ENCODE peak calls at places on chromosomes 5 and 9, in nine cellular contexts. Z is naive thymus-derived CD4-positive, alpha-beta T cell; J is heart left ventricle; P is uterus; E is aorta; N is MM.1S; O is cardiac muscle cell; S is Peyer's patch; I is PC-3. X is an unnamed sample.

GRCh38 chr9:131397100-131397790 is 3.4 kb downstream of the PRRC2B start:
- DNase-seq in N (no peak), Z (no peak), E (peak), S (no peak), P (no peak), I (peak), O (peak), J (no peak), X (no peak)

GRCh38 chr9:129285979-129286772 is 108.1 kb upstream of the IER5L start:
- DNase-seq in P (peak), J (no peak), S (peak), N (no peak), O (no peak), Z (no peak), E (no peak), I (no peak), X (peak)

GRCh38 chr9:15837079-15837679 is 284.3 kb downstream of the CCDC171 start:
- DNase-seq in E (no peak), J (no peak), S (peak), N (peak), P (no peak), I (peak), O (peak), Z (peak), X (no peak)

GRCh38 chr9:82206946-82207345 is 218.4 kb downstream of the SPATA31D1 start:
- DNase-seq in E (no peak), O (no peak), P (no peak), S (no peak), J (no peak), I (no peak), N (no peak), Z (no peak), X (no peak)

GRCh38 chr9:79257215-79257614 is 314.6 kb upstream of the TLE4 start:
- DNase-seq in E (no peak), Z (no peak), J (no peak), N (no peak), S (no peak), I (no peak), P (no peak), O (no peak), X (no peak)

GRCh38 chr9:24479266-24479665 is 66.4 kb downstream of the IZUMO3 start:
- DNase-seq in N (no peak), J (no peak), E (no peak), P (no peak), O (no peak), Z (no peak), I (no peak), S (no peak), X (no peak)

GRCh38 chr9:83472764-83473163 is 65.4 kb downstream of the FRMD3 start:
- DNase-seq in S (no peak), Z (no peak), E (no peak), O (no peak), N (no peak), J (no peak), P (no peak), I (no peak), X (no peak)

GRCh38 chr5:15834596-15835245 is 334.7 kb downstream of the FBXL7 start:
- DNase-seq in O (no peak), J (no peak), Z (no peak), P (no peak), I (peak), E (no peak), S (no peak), N (peak), X (no peak)

GRCh38 chr9:137031904-137032639 is at the start of gene FUT7:
- DNase-seq in O (no peak), J (no peak), P (no peak), E (no peak), N (no peak), Z (no peak), I (no peak), S (no peak), X (no peak)

GRCh38 chr5:96050273-96050880 is 88.7 kb upstream of the ELL2 start:
- DNase-seq in I (no peak), Z (no peak), S (no peak), P (no peak), E (no peak), J (no peak), N (no peak), O (no peak), X (no peak)

GRCh38 chr5:141680751-141681201 is 1.3 kb downstream of the ARAP3 start:
- DNase-seq in Z (no peak), O (no peak), J (peak), S (no peak), E (no peak), N (no peak), P (no peak), I (peak), X (no peak)

GRCh38 chr9:136399176-136400037 is 563 bp downstream of the SNAPC4 start:
- DNase-seq in J (no peak), E (no peak), Z (no peak), P (no peak), S (no peak), O (peak), N (peak), I (peak), X (no peak)

GRCh38 chr5:172886974-172887491 is 53.0 kb downstream of the ERGIC1 start:
- DNase-seq in N (no peak), I (no peak), J (peak), O (no peak), P (peak), Z (no peak), E (peak), S (peak), X (peak)

GRCh38 chr9:99807276-99807852 is 14.3 kb upstream of the NR4A3 start:
- DNase-seq in S (peak), N (peak), P (peak), I (peak), J (peak), E (peak), Z (peak), O (peak), X (no peak)

GRCh38 chr9:88259041-88259440 is 120.8 kb upstream of the SPATA31C2 start:
- DNase-seq in S (no peak), P (no peak), N (no peak), I (no peak), J (no peak), O (no peak), Z (no peak), E (no peak), X (no peak)

GRCh38 chr9:93301291-93301811 is 117.4 kb downstream of the WNK2 start:
- DNase-seq in P (peak), E (peak), N (no peak), Z (no peak), S (peak), J (no peak), O (no peak), I (no peak), X (no peak)

GRCh38 chr9:4662989-4663792 is 1.1 kb downstream of the PLPP6 start:
- DNase-seq in O (no peak), I (peak), Z (peak), E (no peak), J (no peak), N (no peak), P (no peak), S (peak), X (no peak)

GRCh38 chr5:176621661-176622079 is 8.7 kb downstream of the SNCB start:
- DNase-seq in S (no peak), I (no peak), J (no peak), P (no peak), O (peak), Z (no peak), E (no peak), N (no peak), X (peak)

GRCh38 chr5:132501961-132502931 is 11.7 kb upstream of the IRF1 start:
- DNase-seq in I (no peak), Z (no peak), P (no peak), O (no peak), S (peak), J (peak), E (no peak), N (no peak), X (no peak)

GRCh38 chr5:90621848-90622247 is 63.3 kb downstream of the ADGRV1 start:
- DNase-seq in E (no peak), J (no peak), I (no peak), S (no peak), P (no peak), O (no peak), N (peak), Z (no peak), X (no peak)

GRCh38 chr5:152560508-152561137 is 155.5 kb upstream of the NMUR2 start:
- DNase-seq in N (peak), E (peak), S (peak), J (peak), O (peak), P (peak), Z (no peak), I (peak), X (no peak)

GRCh38 chr5:173778784-173779304 is 109.3 kb upstream of the CPEB4 start:
- DNase-seq in J (no peak), I (no peak), N (no peak), O (no peak), E (no peak), S (no peak), Z (no peak), P (no peak), X (no peak)

GRCh38 chr9:137697832-137698231 is 79.0 kb downstream of the EHMT1 start:
- DNase-seq in I (no peak), O (no peak), Z (no peak), P (no peak), E (no peak), S (no peak), J (no peak), N (no peak), X (no peak)

GRCh38 chr5:160363122-160363521 is 7.3 kb downstream of the C1QTNF2 start:
- DNase-seq in Z (no peak), S (no peak), P (no peak), E (no peak), I (no peak), N (no peak), J (no peak), O (peak), X (no peak)

GRCh38 chr9:129027685-129028191 is 393 bp downstream of the SH3GLB2 start:
- DNase-seq in I (peak), O (no peak), Z (no peak), S (peak), E (peak), P (no peak), J (peak), N (peak), X (no peak)

GRCh38 chr5:133285583-133286021 is 233.8 kb downstream of the HSPA4 start:
- DNase-seq in P (no peak), I (peak), N (peak), O (no peak), Z (no peak), E (no peak), J (peak), S (peak), X (peak)

GRCh38 chr5:133736512-133736911 is 124.2 kb upstream of the FSTL4 start:
- DNase-seq in J (no peak), I (no peak), N (no peak), O (no peak), E (no peak), Z (no peak), S (no peak), P (no peak), X (no peak)

GRCh38 chr5:38783011-38783551 is 62.7 kb upstream of the OSMR start:
- DNase-seq in J (no peak), I (peak), P (no peak), Z (no peak), S (no peak), N (no peak), E (no peak), O (no peak), X (peak)

GRCh38 chr5:102860035-102860434 is 104.9 kb downstream of the PAM start:
- DNase-seq in E (no peak), N (no peak), I (no peak), J (no peak), P (no peak), S (no peak), Z (no peak), O (no peak), X (no peak)

GRCh38 chr9:6029581-6029980 is 14.2 kb upstream of the RANBP6 start:
- DNase-seq in Z (no peak), E (no peak), S (no peak), J (no peak), P (no peak), I (no peak), N (no peak), O (no peak), X (no peak)

GRCh38 chr5:111107371-111107770 is 15.2 kb downstream of the WDR36 start:
- DNase-seq in O (no peak), P (no peak), E (no peak), J (no peak), Z (no peak), I (no peak), S (no peak), N (no peak), X (no peak)

GRCh38 chr9:13281356-13282016 is 2.0 kb upstream of the MPDZ start:
- DNase-seq in E (no peak), N (no peak), J (no peak), S (no peak), I (no peak), O (peak), P (no peak), Z (no peak), X (no peak)

GRCh38 chr9:129237804-129238203 is 59.7 kb upstream of the IER5L start:
- DNase-seq in N (no peak), P (no peak), S (no peak), E (no peak), Z (no peak), J (peak), O (no peak), I (no peak), X (no peak)

GRCh38 chr5:126811515-126812198 is 34.7 kb downstream of the LMNB1 start:
- DNase-seq in O (no peak), E (no peak), P (no peak), I (no peak), Z (peak), N (no peak), J (no peak), S (no peak), X (no peak)

GRCh38 chr9:87350915-87351314 is 146.8 kb upstream of the DAPK1 start:
- DNase-seq in O (no peak), P (no peak), S (no peak), I (no peak), J (no peak), N (no peak), E (no peak), Z (no peak), X (no peak)

GRCh38 chr5:122180863-122181519 is 51.6 kb downstream of the ZNF474 start:
- DNase-seq in E (no peak), Z (no peak), P (no peak), J (no peak), N (no peak), S (no peak), O (no peak), I (peak), X (no peak)

GRCh38 chr9:98482248-98482647 is 226.5 kb downstream of the GABBR2 start:
- DNase-seq in E (no peak), N (no peak), O (no peak), S (no peak), J (no peak), P (no peak), I (no peak), Z (no peak), X (no peak)

DNA sequence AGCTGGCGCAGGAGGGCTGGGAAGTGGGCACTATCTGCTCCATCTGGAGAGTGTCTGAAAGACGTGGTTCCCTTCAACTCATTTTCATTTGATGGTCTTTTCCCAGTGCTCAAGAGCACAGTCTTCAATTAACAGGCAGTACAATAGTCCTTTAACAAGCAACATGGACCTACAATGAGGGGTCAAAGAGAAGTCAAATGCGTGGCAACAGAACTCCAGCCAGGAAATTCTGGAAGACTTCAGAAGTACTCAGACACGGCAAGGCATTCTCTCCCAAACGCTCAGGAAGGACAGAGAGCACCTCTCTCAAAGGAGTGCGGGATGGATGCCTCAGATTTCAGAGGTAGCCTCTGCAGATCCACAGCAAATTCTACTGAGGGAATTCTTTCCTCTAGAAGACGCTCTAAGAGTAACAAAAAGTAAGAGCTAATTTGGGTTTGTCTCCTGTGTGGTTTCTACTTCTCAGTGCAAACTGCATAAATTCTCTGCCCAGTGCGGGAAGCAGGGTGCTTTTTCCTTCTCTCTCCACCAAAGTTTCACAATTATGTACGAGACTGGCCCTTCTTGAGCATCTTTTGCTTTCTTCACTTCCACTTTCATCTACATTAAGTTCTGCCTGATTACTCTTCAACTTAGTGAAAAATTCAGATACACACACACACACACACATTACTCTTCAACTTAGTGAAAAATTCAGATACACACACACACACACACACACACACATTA is 56.4 kb downstream of the LHFPL2 start:
- DNase-seq in I (no peak), O (no peak), P (no peak), E (no peak), J (no peak), Z (no peak), N (peak), S (no peak), X (no peak)
- H3K27ac ChIP-seq in I (peak), O (peak), P (peak), E (no peak), J (no peak), Z (no peak), N (no peak), S (no peak), X (no peak)

GRCh38 chr5:135487839-135488514 is 35.8 kb upstream of the TIFAB start:
- DNase-seq in P (no peak), Z (no peak), I (no peak), J (no peak), N (no peak), S (no peak), E (no peak), O (no peak), X (no peak)

GRCh38 chr5:135490245-135491037 is 38.3 kb upstream of the TIFAB start:
- DNase-seq in O (peak), I (no peak), J (no peak), E (no peak), S (no peak), Z (no peak), N (no peak), P (no peak), X (no peak)

GRCh38 chr5:135489466-135490244 is 37.5 kb upstream of the TIFAB start:
- DNase-seq in E (no peak), O (peak), N (no peak), S (no peak), I (no peak), P (no peak), J (no peak), Z (no peak), X (no peak)

GRCh38 chr5:135486679-135487395 is 34.7 kb upstream of the TIFAB start:
- DNase-seq in I (no peak), J (no peak), E (no peak), Z (no peak), O (no peak), P (no peak), N (no peak), S (no peak), X (no peak)

DNA sequence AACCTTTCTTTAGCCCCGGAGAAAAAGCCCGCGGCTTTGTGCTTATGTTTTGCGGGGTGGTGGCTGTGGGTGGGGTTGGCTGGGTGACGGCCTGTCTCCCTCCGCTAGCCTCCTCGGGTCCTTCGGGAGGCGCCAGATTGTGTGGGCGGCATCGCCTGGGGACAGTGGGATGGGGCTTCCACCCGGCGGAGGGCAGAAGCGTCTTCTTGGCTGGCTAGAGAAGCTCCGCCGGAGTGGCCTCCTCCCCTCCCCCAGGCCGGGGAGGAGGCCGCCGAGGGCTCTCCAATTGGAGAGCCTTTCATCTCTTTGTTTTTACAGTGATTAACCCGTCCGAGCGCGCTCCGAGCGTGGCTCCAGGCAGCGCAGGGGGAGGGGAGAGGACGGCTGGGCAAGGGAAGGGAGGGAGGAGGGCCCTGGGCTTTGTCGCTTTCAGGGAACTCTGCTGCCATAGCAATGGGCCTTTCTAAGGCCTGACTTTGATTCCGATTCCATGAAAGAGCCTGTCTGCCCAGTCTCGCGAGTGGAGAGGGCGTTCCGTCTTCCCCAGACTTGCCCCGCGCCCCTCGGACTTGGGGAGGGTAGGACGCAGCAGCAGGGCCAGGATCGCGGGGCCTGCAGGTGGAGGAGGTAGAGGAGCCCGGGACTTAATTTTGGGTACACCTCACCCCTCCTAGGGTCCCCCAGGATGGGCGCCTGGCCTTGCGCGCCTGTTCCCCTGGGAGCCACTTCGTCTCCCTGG is 36.7 kb upstream of the TIFAB start:
- DNase-seq in Z (no peak), O (peak), I (peak), N (no peak), S (no peak), E (peak), P (no peak), J (no peak), X (no peak)
- H3K4me3 ChIP-seq in Z (no peak), O (peak), I (peak), N (no peak), S (peak), E (peak), P (no peak), J (peak), X (peak)

GRCh38 chr5:54679686-54680085 is 162.1 kb downstream of the SNX18 start:
- DNase-seq in I (no peak), N (no peak), S (no peak), E (no peak), Z (no peak), O (no peak), J (no peak), P (no peak), X (no peak)
- H3K27ac ChIP-seq in I (no peak), N (no peak), S (no peak), E (no peak), Z (no peak), O (no peak), J (no peak), P (no peak), X (no peak)

GRCh38 chr9:113598451-113598850 is 134.9 kb downstream of the RGS3 start:
- DNase-seq in O (no peak), S (no peak), P (no peak), E (no peak), N (no peak), Z (no peak), I (no peak), J (no peak), X (no peak)
- H3K4me3 ChIP-seq in O (no peak), S (no peak), P (no peak), E (no peak), N (no peak), Z (no peak), I (no peak), J (peak), X (no peak)

DNA sequence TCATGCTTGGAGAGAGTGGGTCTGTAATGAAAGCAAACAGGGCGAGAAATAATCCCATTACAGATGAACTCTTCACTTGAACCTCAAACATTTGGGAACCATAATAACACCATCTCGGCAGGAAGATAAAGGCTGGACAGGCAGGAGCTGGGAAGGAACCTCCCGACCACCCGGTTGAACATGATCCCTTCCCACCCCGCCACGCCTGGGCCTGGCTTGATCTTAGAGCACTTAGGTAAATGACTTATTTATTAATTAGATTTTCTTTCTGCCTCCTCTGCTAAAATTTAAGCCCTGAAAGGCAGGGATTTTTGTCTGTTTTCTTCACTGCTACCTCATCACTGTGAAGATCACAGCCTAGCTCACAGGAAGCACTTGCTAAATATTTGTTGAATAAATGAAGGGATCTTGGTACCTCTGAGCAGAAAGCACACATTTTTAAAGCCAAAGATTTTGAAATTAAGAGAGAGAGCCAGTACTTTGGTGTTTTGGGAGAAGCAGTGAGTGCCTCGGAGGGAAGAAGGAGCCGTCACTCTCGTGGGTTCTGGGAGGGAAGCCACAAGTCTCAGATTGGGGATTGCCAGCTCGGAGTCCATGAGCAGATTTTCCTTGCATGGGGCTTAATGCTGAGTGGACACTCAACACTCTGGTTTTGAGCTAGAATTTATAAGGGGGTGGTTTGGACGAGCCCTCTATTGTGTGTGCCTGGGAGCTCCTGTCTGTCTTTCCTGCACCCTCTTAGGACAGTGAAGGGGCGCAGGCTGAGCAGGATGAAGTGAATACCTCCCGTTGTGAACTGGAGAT is 133.3 kb downstream of the MACROH2A1 start:
- DNase-seq in J (no peak), P (no peak), N (no peak), S (no peak), O (no peak), I (no peak), Z (no peak), E (no peak), X (no peak)
- H3K27ac ChIP-seq in J (no peak), P (no peak), N (no peak), S (no peak), O (no peak), I (no peak), Z (no peak), E (no peak), X (peak)

X was measured in gastrocnemius medialis.